ENCODE peak calls at places on chromosomes 6 and 20, in seven cellular contexts. L is lung, R is type B pancreatic cell, X is astrocyte of the spinal cord, F is sigmoid colon, U is lower lobe of right lung, C is cardiac fibroblast. S is an unnamed sample.

GRCh38 chr6:161522286-161522685 is 248.4 kb upstream of the AGPAT4 start:
- DNase-seq in F (no peak), R (no peak), U (no peak), C (no peak), X (no peak), L (no peak), S (no peak)

GRCh38 chr6:24666097-24666615 is 543 bp downstream of the TDP2 start:
- DNase-seq in C (peak), X (peak), R (no peak), L (peak), F (peak), U (peak), S (no peak)

GRCh38 chr6:19851273-19852089 is 14.3 kb downstream of the ID4 start:
- DNase-seq in X (peak), F (no peak), R (no peak), C (peak), U (no peak), L (peak), S (no peak)

GRCh38 chr20:59004493-59004762 is 2.6 kb downstream of the CTSZ start:
- DNase-seq in R (no peak), U (peak), L (no peak), F (peak), X (no peak), C (no peak), S (peak)

GRCh38 chr6:155041781-155042279 is 46.7 kb downstream of the TIAM2 start:
- DNase-seq in C (peak), X (no peak), U (no peak), R (no peak), L (no peak), F (no peak), S (no peak)

GRCh38 chr6:152952045-152952444 is 30.8 kb downstream of the FBXO5 start:
- DNase-seq in R (no peak), U (no peak), L (no peak), C (peak), F (no peak), X (peak), S (no peak)

GRCh38 chr6:53706525-53706924 is 41.0 kb upstream of the KLHL31 start:
- DNase-seq in U (no peak), R (no peak), F (no peak), L (no peak), C (no peak), X (no peak), S (no peak)

GRCh38 chr6:97189767-97190166 is 93.2 kb downstream of the MMS22L start:
- DNase-seq in R (no peak), X (peak), L (no peak), U (no peak), F (no peak), C (peak), S (no peak)

GRCh38 chr6:27668442-27669275 is 195.8 kb upstream of the ZNF184 start:
- DNase-seq in R (no peak), U (no peak), C (peak), F (no peak), X (peak), L (no peak), S (no peak)

GRCh38 chr20:53208110-53208908 is 236.2 kb downstream of the TSHZ2 start:
- DNase-seq in C (no peak), F (no peak), R (no peak), X (no peak), U (no peak), L (no peak), S (no peak)

GRCh38 chr20:41664584-41664983 is 46.4 kb upstream of the CHD6 start:
- DNase-seq in R (no peak), L (no peak), F (no peak), X (no peak), U (no peak), C (no peak), S (no peak)

GRCh38 chr20:44537993-44538392 is 16.1 kb upstream of the SERINC3 start:
- DNase-seq in C (peak), F (no peak), R (no peak), U (no peak), L (no peak), X (no peak), S (no peak)
- TF ChIP-seq CTCF in C (peak), F (no peak), R (no peak), U (no peak), L (no peak), X (peak), S (no peak)

GRCh38 chr6:79764758-79765157 is 133.6 kb downstream of the SH3BGRL2 start:
- DNase-seq in L (no peak), R (no peak), F (no peak), X (no peak), C (no peak), U (no peak), S (no peak)

GRCh38 chr6:79763301-79763700 is 132.2 kb downstream of the SH3BGRL2 start:
- DNase-seq in X (no peak), L (no peak), R (no peak), C (no peak), F (no peak), U (no peak), S (no peak)

GRCh38 chr6:79756496-79756895 is 125.4 kb downstream of the SH3BGRL2 start:
- DNase-seq in X (no peak), C (no peak), F (no peak), L (no peak), R (no peak), U (no peak), S (no peak)

DNA sequence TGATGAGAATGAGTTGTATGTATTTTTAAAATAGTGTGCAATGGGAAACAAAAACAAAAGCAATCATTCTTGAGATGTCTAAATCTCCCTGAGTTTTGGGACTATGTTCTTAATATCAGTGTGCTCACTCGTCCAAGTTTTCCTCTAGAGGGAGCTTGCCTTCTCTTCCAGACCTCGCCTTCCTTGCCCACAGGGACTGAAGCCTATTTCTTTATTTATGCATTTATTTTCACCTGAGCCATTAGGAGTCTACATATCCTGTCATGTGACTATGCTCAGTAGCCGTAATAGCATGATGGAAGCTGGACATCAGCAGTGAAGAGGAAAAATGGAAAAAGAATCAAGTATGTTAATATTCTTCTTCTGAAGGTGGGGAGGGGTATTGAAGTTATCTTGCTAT is 131.2 kb downstream of the SH3BGRL2 start:
- DNase-seq in X (peak), L (no peak), F (no peak), U (no peak), R (no peak), C (no peak), S (no peak)
- TF ChIP-seq CTCF in X (peak), L (no peak), F (no peak), U (no peak), R (peak), C (peak), S (no peak)

DNA sequence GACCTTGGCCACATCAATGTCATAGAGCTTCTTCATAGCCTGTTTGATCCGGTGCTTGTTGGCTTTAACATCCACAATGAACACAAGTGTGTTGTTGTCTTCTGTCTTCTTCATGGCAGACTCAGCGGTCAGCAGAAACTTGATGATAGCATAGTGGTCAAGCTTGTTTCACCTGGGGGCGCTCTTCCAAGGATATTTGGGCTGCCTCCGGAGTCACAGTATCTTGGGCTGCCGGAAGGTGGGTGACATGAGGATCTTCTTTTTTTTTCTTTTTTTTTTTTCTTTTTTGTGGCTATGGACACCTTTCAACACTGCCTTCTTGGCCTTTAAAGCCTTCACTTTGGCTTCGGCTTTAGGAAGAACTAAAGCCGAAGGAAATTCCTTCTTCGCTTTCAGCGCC is 244.6 kb downstream of the GJA1 start:
- DNase-seq in R (no peak), C (no peak), X (no peak), L (no peak), U (no peak), F (no peak), S (no peak)
- TF ChIP-seq CTCF in R (no peak), C (no peak), X (no peak), L (no peak), U (no peak), F (no peak), S (no peak)

GRCh38 chr20:62143118-62143975 is at the start of the genes PSMA7 and SS18L1:
- DNase-seq in F (peak), C (peak), R (peak), L (peak), X (peak), U (peak), S (peak)

GRCh38 chr20:62139636-62140035 is 3.6 kb downstream of the PSMA7 start:
- DNase-seq in C (no peak), X (no peak), L (no peak), R (no peak), U (no peak), F (no peak), S (no peak)

GRCh38 chr20:62142252-62143117 is 709 bp downstream of the PSMA7 start:
- DNase-seq in C (no peak), L (no peak), F (no peak), X (peak), U (no peak), R (no peak), S (no peak)

GRCh38 chr20:62141043-62141396 is 2.2 kb downstream of the PSMA7 start:
- DNase-seq in C (no peak), L (no peak), U (no peak), F (no peak), R (no peak), X (no peak), S (no peak)

DNA sequence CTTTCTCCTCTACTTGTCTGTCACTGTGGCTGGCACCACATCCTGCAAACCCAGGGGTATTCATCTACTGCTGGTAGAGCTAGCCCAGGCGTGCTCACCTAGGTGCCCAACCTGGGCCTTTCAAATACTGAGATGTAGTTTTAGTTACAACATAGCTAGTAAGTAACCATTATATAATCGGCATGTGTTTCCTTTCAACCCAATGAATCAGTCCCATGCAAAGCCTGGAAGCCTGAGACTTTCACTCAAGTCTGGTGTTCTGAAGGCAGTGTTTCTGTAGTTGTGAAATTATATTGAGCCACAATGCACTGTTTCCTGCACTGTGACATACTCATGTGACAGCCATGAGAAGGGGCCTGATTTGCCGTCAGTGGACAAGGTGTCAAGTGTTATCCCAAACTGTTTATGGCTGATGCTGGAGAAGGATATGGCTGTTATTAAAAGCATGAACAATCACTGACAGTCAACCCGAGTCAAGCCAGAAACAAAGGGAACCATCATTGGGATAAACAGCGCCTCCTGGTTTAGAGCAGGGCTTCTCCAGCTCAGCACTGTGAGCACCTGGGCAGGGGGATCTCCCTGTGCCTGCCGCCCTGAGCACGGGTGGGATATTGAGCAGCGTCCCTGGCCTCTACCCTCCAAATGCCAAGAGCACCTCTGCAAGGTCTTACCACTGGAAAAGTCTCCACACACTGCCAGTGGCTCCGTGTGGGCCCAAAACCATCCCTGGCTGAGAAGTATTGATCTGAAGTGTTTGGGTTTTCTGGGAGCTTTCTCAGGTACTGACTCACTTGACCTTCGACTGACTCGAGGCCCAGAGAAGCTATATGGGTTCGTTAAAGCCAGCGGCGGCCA is 1.6 kb downstream of the PSMA7 start:
- DNase-seq in F (no peak), R (no peak), C (peak), L (no peak), U (no peak), X (peak), S (peak)
- TF ChIP-seq CTCF in F (no peak), R (peak), C (peak), L (no peak), U (peak), X (peak), S (no peak)

GRCh38 chr6:3478341-3478740 is 21.5 kb upstream of the SLC22A23 start:
- DNase-seq in F (no peak), L (no peak), R (no peak), U (no peak), C (no peak), X (no peak), S (no peak)
- TF ChIP-seq CTCF in F (no peak), L (no peak), R (no peak), U (no peak), C (no peak), X (no peak), S (no peak)

GRCh38 chr6:42563697-42564495 is at the start of gene UBR2:
- DNase-seq in C (peak), X (peak), U (peak), L (peak), R (peak), F (peak), S (peak)
- TF ChIP-seq CTCF in C (peak), X (no peak), U (peak), L (peak), R (peak), F (no peak), S (peak)

GRCh38 chr6:5053864-5054426 is 31.2 kb upstream of the PPP1R3G start:
- DNase-seq in R (no peak), C (no peak), F (no peak), U (no peak), X (no peak), L (no peak), S (no peak)
- TF ChIP-seq CTCF in R (no peak), C (no peak), F (no peak), U (no peak), X (no peak), L (no peak), S (no peak)

GRCh38 chr6:14664112-14664592 is 546.6 kb downstream of the CD83 start:
- DNase-seq in R (no peak), F (no peak), U (no peak), C (no peak), X (no peak), L (no peak), S (no peak)
- TF ChIP-seq CTCF in R (no peak), F (no peak), U (no peak), C (no peak), X (no peak), L (no peak), S (no peak)

S was measured in CD14-positive monocyte.